ENCODE peak calls at places on chromosomes 3 and 15, in five cellular contexts. One of them, this sample, is unnamed.

GRCh38 chr3:8458235-8458634 is 43.4 kb upstream of the LMCD1 start:
- DNase-seq in neural crest cell: no peak
- DNase-seq in activated CD4-positive, CD25-positive, alpha-beta regulatory T cell: no peak
- DNase-seq in activated T-cell treated with anti-CD3 and anti-CD28 coated beads for 24 hours: no peak
- DNase-seq in tibial nerve: no peak
- DNase-seq in this sample: no peak

GRCh38 chr3:134885877-134886621 is 91.0 kb downstream of the EPHB1 start:
- DNase-seq in tibial nerve: no peak
- DNase-seq in neural crest cell: no peak
- DNase-seq in activated CD4-positive, CD25-positive, alpha-beta regulatory T cell: no peak
- DNase-seq in activated T-cell treated with anti-CD3 and anti-CD28 coated beads for 24 hours: no peak
- DNase-seq in this sample: no peak

GRCh38 chr15:57540736-57541135 is 51.0 kb upstream of the MYZAP start:
- DNase-seq in tibial nerve: no peak
- DNase-seq in neural crest cell: no peak
- DNase-seq in activated CD4-positive, CD25-positive, alpha-beta regulatory T cell: no peak
- DNase-seq in activated T-cell treated with anti-CD3 and anti-CD28 coated beads for 24 hours: no peak
- DNase-seq in this sample: peak; percentile 23

GRCh38 chr3:129822679-129823078 is 70.8 kb downstream of the TMCC1 start:
- DNase-seq in tibial nerve: peak; percentile 36
- DNase-seq in activated CD4-positive, CD25-positive, alpha-beta regulatory T cell: no peak
- DNase-seq in neural crest cell: no peak
- DNase-seq in activated T-cell treated with anti-CD3 and anti-CD28 coated beads for 24 hours: no peak
- DNase-seq in this sample: no peak

GRCh38 chr15:64503197-64503596 is 42.8 kb downstream of the ZNF609 start:
- DNase-seq in neural crest cell: no peak
- DNase-seq in activated CD4-positive, CD25-positive, alpha-beta regulatory T cell: no peak
- DNase-seq in tibial nerve: no peak
- DNase-seq in activated T-cell treated with anti-CD3 and anti-CD28 coated beads for 24 hours: no peak
- DNase-seq in this sample: no peak

GRCh38 chr15:69092159-69092558 is 68.3 kb upstream of the GLCE start:
- DNase-seq in activated CD4-positive, CD25-positive, alpha-beta regulatory T cell: no peak
- DNase-seq in activated T-cell treated with anti-CD3 and anti-CD28 coated beads for 24 hours: no peak
- DNase-seq in neural crest cell: no peak
- DNase-seq in tibial nerve: no peak
- DNase-seq in this sample: no peak

GRCh38 chr15:79644091-79644490 is 212.0 kb downstream of the MINAR1 start:
- DNase-seq in tibial nerve: no peak
- DNase-seq in neural crest cell: no peak
- DNase-seq in activated T-cell treated with anti-CD3 and anti-CD28 coated beads for 24 hours: no peak
- DNase-seq in activated CD4-positive, CD25-positive, alpha-beta regulatory T cell: no peak
- DNase-seq in this sample: no peak

GRCh38 chr3:172137287-172138030 is 98.1 kb downstream of the FNDC3B start:
- DNase-seq in activated T-cell treated with anti-CD3 and anti-CD28 coated beads for 24 hours: no peak
- DNase-seq in neural crest cell: no peak
- DNase-seq in activated CD4-positive, CD25-positive, alpha-beta regulatory T cell: no peak
- DNase-seq in tibial nerve: no peak
- DNase-seq in this sample: no peak

GRCh38 chr3:162491957-162492356 is 995.3 kb downstream of the OTOL1 start:
- DNase-seq in tibial nerve: no peak
- DNase-seq in neural crest cell: no peak
- DNase-seq in activated CD4-positive, CD25-positive, alpha-beta regulatory T cell: no peak
- DNase-seq in activated T-cell treated with anti-CD3 and anti-CD28 coated beads for 24 hours: no peak
- DNase-seq in this sample: no peak

GRCh38 chr3:58521002-58521670 is 15.9 kb downstream of the ACOX2 start:
- DNase-seq in neural crest cell: no peak
- DNase-seq in activated T-cell treated with anti-CD3 and anti-CD28 coated beads for 24 hours: no peak
- DNase-seq in activated CD4-positive, CD25-positive, alpha-beta regulatory T cell: no peak
- DNase-seq in tibial nerve: no peak
- DNase-seq in this sample: no peak

GRCh38 chr15:85514413-85514812 is 134.0 kb downstream of the AKAP13 start:
- DNase-seq in tibial nerve: no peak
- DNase-seq in activated T-cell treated with anti-CD3 and anti-CD28 coated beads for 24 hours: no peak
- DNase-seq in neural crest cell: no peak
- DNase-seq in activated CD4-positive, CD25-positive, alpha-beta regulatory T cell: no peak
- DNase-seq in this sample: no peak

GRCh38 chr3:159950156-159950898 is 38.3 kb upstream of the IL12A start:
- DNase-seq in activated T-cell treated with anti-CD3 and anti-CD28 coated beads for 24 hours: no peak
- DNase-seq in tibial nerve: no peak
- DNase-seq in activated CD4-positive, CD25-positive, alpha-beta regulatory T cell: no peak
- DNase-seq in neural crest cell: no peak
- DNase-seq in this sample: no peak

GRCh38 chr3:180196658-180197057 is 159.9 kb upstream of the PEX5L start:
- DNase-seq in activated T-cell treated with anti-CD3 and anti-CD28 coated beads for 24 hours: no peak
- DNase-seq in tibial nerve: no peak
- DNase-seq in neural crest cell: no peak
- DNase-seq in activated CD4-positive, CD25-positive, alpha-beta regulatory T cell: no peak
- DNase-seq in this sample: no peak

GRCh38 chr3:179929091-179929529 is 107.6 kb downstream of the PEX5L start:
- DNase-seq in activated CD4-positive, CD25-positive, alpha-beta regulatory T cell: no peak
- DNase-seq in tibial nerve: peak; percentile 41
- DNase-seq in activated T-cell treated with anti-CD3 and anti-CD28 coated beads for 24 hours: peak; percentile 27
- DNase-seq in neural crest cell: peak; percentile 64
- DNase-seq in this sample: no peak

GRCh38 chr15:35736150-35736549 is 190.2 kb upstream of the DPH6 start:
- DNase-seq in activated T-cell treated with anti-CD3 and anti-CD28 coated beads for 24 hours: no peak
- DNase-seq in activated CD4-positive, CD25-positive, alpha-beta regulatory T cell: no peak
- DNase-seq in tibial nerve: no peak
- DNase-seq in neural crest cell: no peak
- DNase-seq in this sample: no peak

GRCh38 chr3:37906734-37907282 is 45.1 kb downstream of the CTDSPL start:
- DNase-seq in neural crest cell: no peak
- DNase-seq in tibial nerve: no peak
- DNase-seq in activated T-cell treated with anti-CD3 and anti-CD28 coated beads for 24 hours: no peak
- DNase-seq in activated CD4-positive, CD25-positive, alpha-beta regulatory T cell: no peak
- DNase-seq in this sample: no peak

GRCh38 chr15:92580021-92580420 is 75.6 kb downstream of the FAM174B start:
- DNase-seq in activated T-cell treated with anti-CD3 and anti-CD28 coated beads for 24 hours: no peak
- DNase-seq in neural crest cell: no peak
- DNase-seq in activated CD4-positive, CD25-positive, alpha-beta regulatory T cell: no peak
- DNase-seq in tibial nerve: no peak
- DNase-seq in this sample: no peak

GRCh38 chr3:171183042-171183441 is 156.5 kb upstream of the SLC2A2 start:
- DNase-seq in tibial nerve: no peak
- DNase-seq in activated CD4-positive, CD25-positive, alpha-beta regulatory T cell: no peak
- DNase-seq in neural crest cell: no peak
- DNase-seq in activated T-cell treated with anti-CD3 and anti-CD28 coated beads for 24 hours: no peak
- DNase-seq in this sample: no peak

GRCh38 chr3:128207953-128208352 is 54.7 kb downstream of the EEFSEC start:
- DNase-seq in activated T-cell treated with anti-CD3 and anti-CD28 coated beads for 24 hours: no peak
- DNase-seq in activated CD4-positive, CD25-positive, alpha-beta regulatory T cell: no peak
- DNase-seq in neural crest cell: no peak
- DNase-seq in tibial nerve: no peak
- DNase-seq in this sample: no peak

GRCh38 chr3:108297636-108298035 is 1.3 kb downstream of the HHLA2 start:
- DNase-seq in tibial nerve: no peak
- DNase-seq in activated CD4-positive, CD25-positive, alpha-beta regulatory T cell: no peak
- DNase-seq in neural crest cell: no peak
- DNase-seq in activated T-cell treated with anti-CD3 and anti-CD28 coated beads for 24 hours: no peak
- DNase-seq in this sample: no peak

GRCh38 chr3:183370391-183370790 is 58.0 kb downstream of the MCF2L2 start:
- DNase-seq in tibial nerve: no peak
- DNase-seq in activated T-cell treated with anti-CD3 and anti-CD28 coated beads for 24 hours: no peak
- DNase-seq in neural crest cell: no peak
- DNase-seq in activated CD4-positive, CD25-positive, alpha-beta regulatory T cell: no peak
- DNase-seq in this sample: no peak

GRCh38 chr3:197597335-197597734 is 41.6 kb upstream of the BDH1 start:
- DNase-seq in activated CD4-positive, CD25-positive, alpha-beta regulatory T cell: no peak
- DNase-seq in neural crest cell: no peak
- DNase-seq in activated T-cell treated with anti-CD3 and anti-CD28 coated beads for 24 hours: no peak
- DNase-seq in tibial nerve: no peak
- DNase-seq in this sample: no peak

GRCh38 chr15:91099616-91100560 is at the start of gene SV2B:
- DNase-seq in neural crest cell: peak; percentile 25
- DNase-seq in activated CD4-positive, CD25-positive, alpha-beta regulatory T cell: peak; percentile 8
- DNase-seq in tibial nerve: peak; percentile 21
- DNase-seq in activated T-cell treated with anti-CD3 and anti-CD28 coated beads for 24 hours: peak; percentile 35
- DNase-seq in this sample: peak; percentile 39

GRCh38 chr3:30193625-30194044 is 412.8 kb upstream of the TGFBR2 start:
- DNase-seq in tibial nerve: no peak
- DNase-seq in neural crest cell: no peak
- DNase-seq in activated CD4-positive, CD25-positive, alpha-beta regulatory T cell: no peak
- DNase-seq in activated T-cell treated with anti-CD3 and anti-CD28 coated beads for 24 hours: no peak
- DNase-seq in this sample: no peak

GRCh38 chr3:53902711-53903110 is 11.1 kb upstream of the SELENOK start:
- DNase-seq in activated T-cell treated with anti-CD3 and anti-CD28 coated beads for 24 hours: no peak
- DNase-seq in neural crest cell: no peak
- DNase-seq in tibial nerve: no peak
- DNase-seq in activated CD4-positive, CD25-positive, alpha-beta regulatory T cell: no peak
- DNase-seq in this sample: no peak

GRCh38 chr15:57205999-57206398 is 170.3 kb upstream of the CGNL1 start:
- DNase-seq in tibial nerve: no peak
- DNase-seq in activated CD4-positive, CD25-positive, alpha-beta regulatory T cell: no peak
- DNase-seq in activated T-cell treated with anti-CD3 and anti-CD28 coated beads for 24 hours: no peak
- DNase-seq in neural crest cell: no peak
- DNase-seq in this sample: no peak

GRCh38 chr15:96135166-96136093 is 195.1 kb upstream of the NR2F2 start:
- DNase-seq in activated T-cell treated with anti-CD3 and anti-CD28 coated beads for 24 hours: no peak
- DNase-seq in neural crest cell: no peak
- DNase-seq in tibial nerve: no peak
- DNase-seq in activated CD4-positive, CD25-positive, alpha-beta regulatory T cell: no peak
- DNase-seq in this sample: no peak

GRCh38 chr3:13474776-13475303 is 5.3 kb upstream of the HDAC11 start:
- DNase-seq in tibial nerve: no peak
- DNase-seq in neural crest cell: no peak
- DNase-seq in activated T-cell treated with anti-CD3 and anti-CD28 coated beads for 24 hours: no peak
- DNase-seq in activated CD4-positive, CD25-positive, alpha-beta regulatory T cell: no peak
- DNase-seq in this sample: no peak

GRCh38 chr15:86915811-86916331 is 836.2 kb downstream of the AGBL1 start:
- DNase-seq in activated CD4-positive, CD25-positive, alpha-beta regulatory T cell: no peak
- DNase-seq in tibial nerve: peak; percentile 19
- DNase-seq in activated T-cell treated with anti-CD3 and anti-CD28 coated beads for 24 hours: no peak
- DNase-seq in neural crest cell: peak; percentile 24
- DNase-seq in this sample: no peak

GRCh38 chr3:15875016-15875689 is 77.4 kb upstream of the ANKRD28 start:
- DNase-seq in activated T-cell treated with anti-CD3 and anti-CD28 coated beads for 24 hours: no peak
- DNase-seq in tibial nerve: no peak
- DNase-seq in activated CD4-positive, CD25-positive, alpha-beta regulatory T cell: no peak
- DNase-seq in neural crest cell: no peak
- DNase-seq in this sample: no peak

GRCh38 chr3:56610669-56611335 is 53.8 kb downstream of the CCDC66 start:
- DNase-seq in activated CD4-positive, CD25-positive, alpha-beta regulatory T cell: no peak
- DNase-seq in tibial nerve: no peak
- DNase-seq in neural crest cell: no peak
- DNase-seq in activated T-cell treated with anti-CD3 and anti-CD28 coated beads for 24 hours: no peak
- DNase-seq in this sample: no peak

GRCh38 chr15:43168192-43169107 is 16.8 kb upstream of the CCNDBP1 start:
- DNase-seq in neural crest cell: no peak
- DNase-seq in activated CD4-positive, CD25-positive, alpha-beta regulatory T cell: no peak
- DNase-seq in activated T-cell treated with anti-CD3 and anti-CD28 coated beads for 24 hours: no peak
- DNase-seq in tibial nerve: no peak
- DNase-seq in this sample: no peak

GRCh38 chr3:32313723-32314473 is 75.4 kb downstream of the CMTM8 start:
- DNase-seq in tibial nerve: no peak
- DNase-seq in activated T-cell treated with anti-CD3 and anti-CD28 coated beads for 24 hours: no peak
- DNase-seq in neural crest cell: no peak
- DNase-seq in activated CD4-positive, CD25-positive, alpha-beta regulatory T cell: no peak
- DNase-seq in this sample: no peak

GRCh38 chr15:88950600-88951160 is 37.5 kb upstream of the MFGE8 start:
- DNase-seq in neural crest cell: no peak
- DNase-seq in activated CD4-positive, CD25-positive, alpha-beta regulatory T cell: no peak
- DNase-seq in tibial nerve: no peak
- DNase-seq in activated T-cell treated with anti-CD3 and anti-CD28 coated beads for 24 hours: no peak
- DNase-seq in this sample: no peak

GRCh38 chr3:67290424-67290823 is 292.3 kb downstream of the KBTBD8 start:
- DNase-seq in activated T-cell treated with anti-CD3 and anti-CD28 coated beads for 24 hours: no peak
- DNase-seq in neural crest cell: no peak
- DNase-seq in activated CD4-positive, CD25-positive, alpha-beta regulatory T cell: no peak
- DNase-seq in tibial nerve: peak; percentile 11
- DNase-seq in this sample: peak; percentile 14

GRCh38 chr15:78372880-78373279 is 32.7 kb downstream of the CRABP1 start:
- DNase-seq in activated CD4-positive, CD25-positive, alpha-beta regulatory T cell: no peak
- DNase-seq in neural crest cell: no peak
- DNase-seq in tibial nerve: no peak
- DNase-seq in activated T-cell treated with anti-CD3 and anti-CD28 coated beads for 24 hours: no peak
- DNase-seq in this sample: no peak

GRCh38 chr15:91894606-91895005 is 41.1 kb downstream of the SLCO3A1 start:
- DNase-seq in neural crest cell: no peak
- DNase-seq in activated T-cell treated with anti-CD3 and anti-CD28 coated beads for 24 hours: no peak
- DNase-seq in tibial nerve: no peak
- DNase-seq in activated CD4-positive, CD25-positive, alpha-beta regulatory T cell: no peak
- DNase-seq in this sample: no peak

GRCh38 chr3:190446492-190447301 is 3.0 kb downstream of the TMEM207 start:
- DNase-seq in activated T-cell treated with anti-CD3 and anti-CD28 coated beads for 24 hours: no peak
- DNase-seq in tibial nerve: no peak
- DNase-seq in neural crest cell: no peak
- DNase-seq in activated CD4-positive, CD25-positive, alpha-beta regulatory T cell: no peak
- DNase-seq in this sample: no peak

GRCh38 chr15:26661727-26662126 is 111.1 kb downstream of the GABRB3 start:
- DNase-seq in neural crest cell: no peak
- DNase-seq in activated CD4-positive, CD25-positive, alpha-beta regulatory T cell: no peak
- DNase-seq in activated T-cell treated with anti-CD3 and anti-CD28 coated beads for 24 hours: no peak
- DNase-seq in tibial nerve: no peak
- DNase-seq in this sample: no peak

GRCh38 chr15:100002787-100003536 is 269.7 kb upstream of the LYSMD4 start:
- DNase-seq in activated T-cell treated with anti-CD3 and anti-CD28 coated beads for 24 hours: no peak
- DNase-seq in activated CD4-positive, CD25-positive, alpha-beta regulatory T cell: no peak
- DNase-seq in tibial nerve: no peak
- DNase-seq in neural crest cell: no peak
- DNase-seq in this sample: no peak

This sample was measured in stimulated activated naive B cell treated with anti-CD40 and anti-IgM and Interleukin-4, amounts not matched to agents 10 μg/mL and 1 μg/mL and 100 μg/mL, for 72 hours.